ENCODE peak calls at places on chromosomes 13 and 19, in four cellular contexts. O is stimulated activated CD8-positive, alpha-beta memory T cell treated with anti-CD3 and anti-CD28 coated beads, Interleukin-15, amount 100 ng/mL, for 24 hours; S is CD4-positive, alpha-beta memory T cell; H is tibial nerve. D is an unnamed sample.

GRCh38 chr19:13055213-13056051 is 47.2 kb downstream of the LYL1 start:
- DNase-seq in O (no peak), S (no peak), H (peak), D (peak)

GRCh38 chr19:32029235-32029634 is 316.2 kb upstream of the ZNF507 start:
- DNase-seq in O (no peak), S (no peak), H (no peak), D (no peak)

GRCh38 chr19:51799311-51799997 is 4.5 kb downstream of the FPR3 start:
- DNase-seq in O (no peak), S (no peak), H (peak), D (peak)

GRCh38 chr19:39032164-39032918 is at the start of gene FBXO27:
- DNase-seq in O (no peak), S (no peak), H (no peak), D (peak)

GRCh38 chr13:29227560-29227959 is 367.9 kb downstream of the SLC7A1 start:
- DNase-seq in O (no peak), S (no peak), H (no peak), D (no peak)

GRCh38 chr13:97878421-97879375 is 74.8 kb upstream of the IPO5 start:
- DNase-seq in O (no peak), S (no peak), H (no peak), D (no peak)

GRCh38 chr13:112573710-112574109 is 14.2 kb downstream of the TUBGCP3 start:
- DNase-seq in O (no peak), S (no peak), H (no peak), D (no peak)

GRCh38 chr13:79782541-79783216 is 301.7 kb downstream of the NDFIP2 start:
- DNase-seq in O (no peak), S (no peak), H (peak), D (no peak)

GRCh38 chr13:63773476-63773875 is 2357.8 kb upstream of the PCDH20 start:
- DNase-seq in O (no peak), S (no peak), H (no peak), D (no peak)

GRCh38 chr13:18943273-18943672 is 238.4 kb downstream of the TUBA3C start:
- DNase-seq in O (no peak), S (no peak), H (no peak), D (peak)

GRCh38 chr13:36344886-36345437 is 1.2 kb downstream of the SPART start:
- DNase-seq in O (no peak), S (peak), H (no peak), D (no peak)

GRCh38 chr13:24925318-24926231 is 161.6 kb downstream of the RNF17 start:
- DNase-seq in O (no peak), S (no peak), H (no peak), D (no peak)

GRCh38 chr19:18894254-18895037 is 1.5 kb downstream of the CERS1 start:
- DNase-seq in O (no peak), S (no peak), H (no peak), D (no peak)

D was measured in lower leg skin.